ENCODE peak calls at places on chromosomes 3 and 15, in five cellular contexts. V is WTC11; O is CD4-positive, CD25-positive, alpha-beta regulatory T cell; K is GM04504; C is pancreas. W is an unnamed sample.

GRCh38 chr3:151568095-151568685 is 107.3 kb upstream of the IGSF10 start:
- DNase-seq in C (no peak), K (peak), O (no peak), V (no peak), W (no peak)

GRCh38 chr3:60609446-60609845 is 641.8 kb downstream of the FHIT start:
- DNase-seq in O (no peak), K (no peak), C (no peak), V (peak), W (no peak)

GRCh38 chr15:90871716-90872480 is 3.5 kb downstream of the FURIN start:
- DNase-seq in O (no peak), K (no peak), C (no peak), V (peak), W (peak)

GRCh38 chr3:50269977-50270413 is 1.0 kb downstream of the SEMA3B start:
- DNase-seq in K (no peak), C (no peak), V (no peak), O (no peak), W (no peak)

GRCh38 chr3:71225951-71226564 is 357.5 kb downstream of the FOXP1 start:
- DNase-seq in V (no peak), O (no peak), K (no peak), C (no peak), W (no peak)

GRCh38 chr3:34000301-34000700 is 201.9 kb downstream of the PDCD6IP start:
- DNase-seq in K (no peak), V (no peak), O (no peak), C (no peak), W (no peak)

GRCh38 chr3:123757281-123757940 is 126.7 kb downstream of the MYLK start:
- DNase-seq in K (no peak), V (no peak), C (no peak), O (no peak), W (peak)

GRCh38 chr3:105915524-105915923 is 46.7 kb upstream of the CBLB start:
- DNase-seq in V (no peak), C (no peak), O (no peak), K (no peak), W (no peak)

GRCh38 chr3:157027861-157028745 is 131.8 kb downstream of the CCNL1 start:
- DNase-seq in C (no peak), K (no peak), V (no peak), O (no peak), W (no peak)

GRCh38 chr3:111321786-111322185 is 220.2 kb upstream of the CD96 start:
- DNase-seq in K (no peak), O (no peak), C (no peak), V (no peak), W (no peak)

GRCh38 chr15:57263520-57263919 is 112.8 kb upstream of the CGNL1 start:
- DNase-seq in C (no peak), V (no peak), K (no peak), O (no peak), W (no peak)

GRCh38 chr15:99683000-99683670 is 50.1 kb downstream of the LYSMD4 start:
- DNase-seq in K (no peak), C (no peak), O (no peak), V (no peak), W (no peak)

GRCh38 chr3:124107074-124107473 is 115.2 kb upstream of the ROPN1 start:
- DNase-seq in O (no peak), C (no peak), K (no peak), V (no peak), W (no peak)

GRCh38 chr3:27720899-27721716 is 1.0 kb downstream of the EOMES start:
- DNase-seq in V (peak), O (no peak), C (no peak), K (no peak), W (no peak)